ENCODE peak calls at places on chromosomes 7 and 10, in four cellular contexts. X, K, G and L are unnamed samples.

GRCh38 chr10:103915794-103916193 is 2.2 kb downstream of the STN1 start:
- DNase-seq in K (no peak), G (no peak), X (no peak), L (no peak)

GRCh38 chr10:124562425-124563060 is 100.9 kb downstream of the LHPP start:
- DNase-seq in X (no peak), G (no peak), K (no peak), L (no peak)

GRCh38 chr10:78267598-78267997 is 233.9 kb downstream of the RPS24 start:
- DNase-seq in G (no peak), K (no peak), X (no peak), L (no peak)

GRCh38 chr10:49113741-49114141 is 1.6 kb downstream of the VSTM4 start:
- DNase-seq in X (no peak), K (no peak), G (no peak), L (no peak)

GRCh38 chr7:94431203-94431602 is 36.5 kb downstream of the COL1A2 start:
- DNase-seq in K (no peak), X (no peak), G (no peak), L (no peak)

GRCh38 chr10:73174148-73174925 is 6.4 kb downstream of the FAM149B1 start:
- DNase-seq in G (no peak), X (no peak), K (no peak), L (no peak)

GRCh38 chr10:89163265-89163995 is 43.7 kb downstream of the CH25H start:
- DNase-seq in K (no peak), X (no peak), G (peak; percentile 1), L (peak; percentile 38)

GRCh38 chr10:103241262-103242011 is 4.2 kb upstream of the RPEL1 start:
- DNase-seq in X (peak; percentile 83), G (no peak), K (peak; percentile 89), L (peak; percentile 34)

GRCh38 chr7:155803418-155804376 is 8.6 kb downstream of the SHH start:
- DNase-seq in G (no peak), K (no peak), X (peak; percentile 87), L (peak; percentile 45)

GRCh38 chr10:117442944-117443676 is 67.9 kb upstream of the PDZD8 start:
- DNase-seq in K (peak; percentile 84), X (peak; percentile 82), G (no peak), L (peak; percentile 69)

GRCh38 chr7:121328508-121329459 is at the start of gene WNT16:
- DNase-seq in K (no peak), X (no peak), G (no peak), L (no peak)

GRCh38 chr7:112452102-112452888 is 2.0 kb downstream of the IFRD1 start:
- DNase-seq in X (peak; percentile 41), G (no peak), K (peak; percentile 21), L (peak; percentile 46)

GRCh38 chr7:106775552-106775936 is 89.5 kb upstream of the PIK3CG start:
- DNase-seq in X (no peak), G (no peak), K (peak; percentile 47), L (no peak)

GRCh38 chr7:44279731-44280505 is 45.5 kb downstream of the CAMK2B start:
- DNase-seq in G (no peak), K (no peak), X (no peak), L (no peak)

GRCh38 chr7:149196705-149197171 is 1.4 kb downstream of the ZNF282 start:
- DNase-seq in X (no peak), K (peak; percentile 36), G (no peak), L (no peak)

DNA sequence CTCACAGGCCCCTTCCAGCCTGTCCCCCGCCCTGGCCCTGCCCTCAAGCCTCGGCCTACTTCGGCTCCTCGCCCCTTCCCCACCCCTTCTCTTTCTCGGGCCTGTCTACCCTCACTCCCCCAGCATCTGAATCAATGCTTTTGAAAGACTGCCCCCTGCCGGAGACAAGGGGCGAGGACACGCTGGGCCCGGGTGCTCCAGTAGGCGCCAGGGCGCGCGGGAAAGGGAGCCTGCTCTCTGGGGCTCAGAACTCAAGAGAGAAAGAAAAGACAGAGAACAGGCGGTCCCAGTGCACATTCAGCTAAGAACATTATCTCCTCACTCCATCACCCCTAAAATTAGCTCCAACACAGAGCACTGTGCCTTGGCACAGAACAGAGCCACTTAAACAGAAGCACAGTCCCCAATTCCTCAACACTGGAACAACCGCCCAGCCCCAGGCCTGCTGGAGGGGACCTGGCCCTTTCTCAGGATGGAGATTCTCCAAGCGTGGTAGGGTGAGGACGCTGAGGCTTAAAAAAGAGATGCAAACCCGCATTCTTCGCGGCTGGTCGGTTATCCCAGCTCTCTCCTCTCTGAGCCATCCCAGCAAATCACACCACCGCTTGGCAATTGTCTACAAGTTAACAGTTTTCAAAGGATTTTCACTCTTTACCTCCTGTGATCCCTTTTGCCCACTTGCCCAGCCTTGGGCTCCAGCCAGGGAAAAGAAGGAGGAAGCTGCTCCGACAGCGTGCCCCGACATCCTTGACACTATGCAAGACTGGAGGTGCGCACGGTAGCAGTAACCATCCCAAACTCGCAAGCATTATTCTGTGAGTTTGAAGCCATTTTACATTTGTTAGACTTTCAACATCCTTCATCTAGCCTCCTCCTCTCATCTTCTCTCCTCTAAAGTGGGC is 2.1 kb downstream of the GIGYF1 start:
- DNase-seq in G (no peak), K (peak; percentile 93), X (peak; percentile 75), L (peak; percentile 89)
- H3K4me1 ChIP-seq in G (peaks cover 21% of the 10 kb centered on the region), K (peaks cover 26% of the 10 kb centered on the region), X (peaks cover 18% of the 10 kb centered on the region), L (peaks cover 15% of the 10 kb centered on the region)

GRCh38 chr7:65475734-65476319 is 102.2 kb downstream of the ZNF92 start:
- DNase-seq in K (no peak), G (no peak), X (peak; percentile 67), L (no peak)
- H3K4me1 ChIP-seq in K (no peaks in the 10 kb centered on the region), G (no peaks in the 10 kb centered on the region), X (no peaks in the 10 kb centered on the region), L (no peaks in the 10 kb centered on the region)

DNA sequence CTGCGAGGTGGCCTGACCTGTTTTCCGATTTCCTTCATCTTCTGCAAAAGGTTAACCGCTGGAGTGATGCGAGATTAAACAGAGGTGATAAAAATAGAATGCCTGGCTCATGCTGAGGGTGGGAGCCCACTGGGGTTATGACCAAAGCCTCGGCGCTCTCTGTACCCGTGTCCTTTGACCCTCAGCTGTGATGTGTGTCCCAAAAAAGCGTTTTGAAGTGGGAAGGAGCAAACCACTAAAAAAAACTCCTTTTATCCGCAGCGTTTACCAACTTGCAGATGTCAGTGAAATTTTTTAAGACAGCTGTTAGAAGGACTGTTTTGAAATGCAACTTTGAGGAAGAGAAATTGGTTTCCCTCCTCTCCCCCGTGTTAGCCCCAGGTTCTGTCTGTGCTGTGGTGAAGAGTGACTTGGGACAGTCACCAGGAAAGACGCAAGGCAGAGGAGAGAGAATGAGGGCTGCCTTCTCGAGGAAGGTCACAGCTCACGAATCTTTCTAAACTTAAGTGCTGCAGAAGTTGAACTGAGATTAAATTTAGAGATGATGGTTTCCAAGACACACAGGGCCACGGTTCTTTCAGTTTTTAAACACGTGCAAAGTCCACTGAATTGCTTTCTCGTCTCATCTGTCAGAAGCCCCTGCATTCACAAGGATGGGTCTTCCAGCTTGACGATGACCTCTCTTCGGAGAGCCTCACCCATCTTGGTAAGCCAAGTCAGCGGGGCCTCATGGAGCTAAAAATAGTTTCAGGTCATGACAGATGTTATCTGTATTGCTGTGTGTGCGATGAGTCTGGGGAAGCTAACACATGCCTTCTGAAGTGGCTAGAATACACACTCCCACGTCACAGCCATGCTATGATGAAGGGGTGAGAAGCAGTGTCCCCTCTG is 27.6 kb downstream of the AMZ1 start:
- DNase-seq in G (no peak), X (no peak), K (no peak), L (no peak)
- H3K4me1 ChIP-seq in G (no peaks in the 10 kb centered on the region), X (peaks cover 16% of the 10 kb centered on the region), K (no peaks in the 10 kb centered on the region), L (no peaks in the 10 kb centered on the region)

GRCh38 chr7:135959655-135960363 is 17.4 kb downstream of the MTPN start:
- DNase-seq in K (no peak), G (no peak), X (no peak), L (no peak)

GRCh38 chr7:135956393-135956792 is 20.8 kb downstream of the MTPN start:
- DNase-seq in G (no peak), K (no peak), X (no peak), L (no peak)

GRCh38 chr7:135960709-135961451 is 16.3 kb downstream of the MTPN start:
- DNase-seq in K (no peak), X (no peak), G (no peak), L (no peak)

GRCh38 chr7:135958173-135958572 is 19.0 kb downstream of the MTPN start:
- DNase-seq in K (no peak), G (no peak), X (no peak), L (no peak)

DNA sequence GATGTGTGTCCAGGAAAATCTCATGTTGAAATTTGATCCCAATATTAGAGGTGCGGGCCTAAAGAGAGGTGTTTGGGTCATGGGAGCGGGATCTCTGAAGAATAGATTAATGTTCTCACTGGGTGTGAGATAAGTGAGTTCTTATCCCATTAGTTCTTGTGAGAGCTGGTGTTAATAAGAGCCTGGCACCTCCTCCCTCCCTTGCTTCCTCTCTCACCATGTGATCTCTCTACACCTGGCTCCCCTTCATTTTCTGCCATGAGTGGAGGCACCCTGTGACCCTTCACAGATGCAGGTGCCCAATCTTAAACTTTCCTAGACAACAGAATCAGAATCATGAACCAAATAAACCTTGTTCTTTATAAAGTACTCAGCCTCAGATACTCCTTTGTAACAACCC is 19.5 kb downstream of the MTPN start:
- DNase-seq in G (no peak), K (no peak), X (no peak), L (no peak)
- H3K4me1 ChIP-seq in G (no peaks in the 10 kb centered on the region), K (peaks cover 22% of the 10 kb centered on the region), X (no peaks in the 10 kb centered on the region), L (peaks cover under 1% of the 10 kb centered on the region)

GRCh38 chr10:6065406-6065805 is 3.2 kb upstream of the IL2RA start:
- DNase-seq in G (no peak), K (no peak), X (no peak), L (no peak)
- H3K4me1 ChIP-seq in G (no peaks in the 10 kb centered on the region), K (no peaks in the 10 kb centered on the region), X (no peaks in the 10 kb centered on the region), L (no peaks in the 10 kb centered on the region)

GRCh38 chr10:79272353-79272752 is 74.9 kb upstream of the PPIF start:
- DNase-seq in K (no peak), X (no peak), G (no peak), L (no peak)
- H3K4me1 ChIP-seq in K (peaks cover 7% of the 10 kb centered on the region), X (peaks cover 11% of the 10 kb centered on the region), G (peaks cover 33% of the 10 kb centered on the region), L (peaks cover 9% of the 10 kb centered on the region)